ENCODE peak calls at places on chromosomes 2 and 18, in seven cellular contexts. L, I, O, X, J, Y and W are unnamed samples.

GRCh38 chr2:85853499-85854165 is 35.2 kb downstream of the ST3GAL5 start:
- DNase-seq in O (no peak), X (no peak), Y (no peak), L (no peak), I (peak; percentile 34), J (no peak), W (no peak)

GRCh38 chr2:104563398-104564024 is 290.4 kb upstream of the POU3F3 start:
- DNase-seq in J (no peak), X (no peak), I (no peak), O (no peak), Y (peak; percentile 7), L (no peak), W (no peak)

GRCh38 chr18:70848329-70848728 is 559.5 kb downstream of the SOCS6 start:
- DNase-seq in O (no peak), L (no peak), I (no peak), Y (no peak), J (no peak), X (no peak), W (no peak)

GRCh38 chr2:118430510-118431187 is 342.4 kb downstream of the INSIG2 start:
- DNase-seq in Y (peak; percentile 38), J (no peak), O (peak; percentile 51), X (no peak), L (no peak), I (no peak), W (no peak)

GRCh38 chr2:6995406-6996117 is 78.3 kb downstream of the RNF144A start:
- DNase-seq in Y (no peak), X (no peak), J (no peak), I (no peak), L (no peak), O (no peak), W (no peak)

GRCh38 chr2:238646803-238647202 is 201.1 kb upstream of the TWIST2 start:
- DNase-seq in X (no peak), J (no peak), O (no peak), Y (no peak), I (no peak), L (no peak), W (no peak)

GRCh38 chr18:5110288-5110687 is 86.8 kb downstream of the AKAIN1 start:
- DNase-seq in I (no peak), L (no peak), X (no peak), J (no peak), O (no peak), Y (no peak), W (no peak)

GRCh38 chr2:95734976-95735890 is 143.4 kb downstream of the TRIM43 start:
- DNase-seq in J (no peak), L (no peak), Y (no peak), X (no peak), I (no peak), O (no peak), W (no peak)

GRCh38 chr18:62510744-62511143 is 12.1 kb upstream of the ZCCHC2 start:
- DNase-seq in L (no peak), O (no peak), Y (no peak), I (no peak), J (no peak), X (peak; percentile 54), W (no peak)

GRCh38 chr2:8929128-8929527 is 74.4 kb downstream of the MBOAT2 start:
- DNase-seq in X (no peak), O (no peak), J (no peak), L (no peak), Y (no peak), I (no peak), W (no peak)

GRCh38 chr2:113116100-113116958 is 11.1 kb upstream of the IL1RN start:
- DNase-seq in I (peak; percentile 50), Y (no peak), X (no peak), L (no peak), J (no peak), O (no peak), W (no peak)

GRCh38 chr2:126657146-126657635 is 1.2 kb downstream of the GYPC start:
- DNase-seq in L (no peak), I (no peak), O (peak; percentile 92), X (peak; percentile 99), J (peak; percentile 61), Y (peak; percentile 95), W (no peak)

GRCh38 chr2:155169317-155169716 is 470.8 kb downstream of the KCNJ3 start:
- DNase-seq in I (no peak), J (no peak), X (no peak), L (no peak), O (no peak), Y (no peak), W (no peak)

DNA sequence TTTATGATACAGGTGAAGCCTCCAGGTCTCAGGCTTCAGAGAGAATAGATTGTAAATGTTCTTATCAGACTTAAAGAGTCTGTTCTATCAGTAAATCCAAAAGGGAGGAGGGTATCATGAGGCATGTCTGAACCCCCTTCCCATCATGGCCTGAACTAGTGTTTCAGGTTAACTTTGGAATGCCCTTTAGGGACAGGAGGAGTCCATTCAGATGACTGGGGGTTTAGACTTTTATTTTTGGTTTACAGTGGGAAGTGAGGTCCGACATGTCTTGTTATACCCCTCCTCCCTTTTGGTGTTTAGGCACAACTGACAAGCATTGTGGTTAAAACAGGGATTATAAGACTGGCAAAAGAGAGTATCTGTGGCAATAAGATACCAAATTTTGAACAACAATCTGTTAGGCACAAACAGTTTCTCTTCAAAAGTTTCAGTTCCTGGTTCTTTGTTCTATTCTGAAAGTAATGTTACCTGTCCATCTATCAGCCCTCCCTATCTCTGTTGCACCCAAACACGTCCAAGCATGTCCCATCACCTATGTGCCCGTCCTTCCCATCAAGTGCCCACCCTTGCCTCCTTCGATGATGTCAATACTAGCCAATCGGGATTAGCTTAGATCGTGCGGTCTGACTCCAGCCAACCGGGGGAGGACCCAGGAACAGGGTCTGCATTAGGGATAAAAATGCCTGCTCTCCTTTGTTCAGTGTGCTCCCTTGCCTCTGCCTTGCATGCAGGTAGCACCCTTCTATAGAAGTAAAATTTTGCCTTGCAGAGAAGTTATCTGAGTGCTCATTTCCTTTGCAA is 16.4 kb downstream of the TCF23 start:
- DNase-seq in L (no peak), X (no peak), I (peak; percentile 19), O (no peak), J (no peak), Y (no peak), W (no peak)
- TF ChIP-seq CTCF in L (no peak), X (no peak), I (no peak), O (no peak), J (no peak), Y (no peak), W (no peak)

GRCh38 chr2:228657807-228658402 is 476.4 kb upstream of the SPHKAP start:
- DNase-seq in O (peak; percentile 49), I (no peak), X (peak; percentile 61), J (no peak), Y (peak; percentile 48), L (no peak), W (no peak)
- TF ChIP-seq CTCF in O (peak; percentile 83), I (no peak), X (peak; percentile 61), J (no peak), Y (peak; percentile 45), L (peak; percentile 18), W (peak; percentile 53)

DNA sequence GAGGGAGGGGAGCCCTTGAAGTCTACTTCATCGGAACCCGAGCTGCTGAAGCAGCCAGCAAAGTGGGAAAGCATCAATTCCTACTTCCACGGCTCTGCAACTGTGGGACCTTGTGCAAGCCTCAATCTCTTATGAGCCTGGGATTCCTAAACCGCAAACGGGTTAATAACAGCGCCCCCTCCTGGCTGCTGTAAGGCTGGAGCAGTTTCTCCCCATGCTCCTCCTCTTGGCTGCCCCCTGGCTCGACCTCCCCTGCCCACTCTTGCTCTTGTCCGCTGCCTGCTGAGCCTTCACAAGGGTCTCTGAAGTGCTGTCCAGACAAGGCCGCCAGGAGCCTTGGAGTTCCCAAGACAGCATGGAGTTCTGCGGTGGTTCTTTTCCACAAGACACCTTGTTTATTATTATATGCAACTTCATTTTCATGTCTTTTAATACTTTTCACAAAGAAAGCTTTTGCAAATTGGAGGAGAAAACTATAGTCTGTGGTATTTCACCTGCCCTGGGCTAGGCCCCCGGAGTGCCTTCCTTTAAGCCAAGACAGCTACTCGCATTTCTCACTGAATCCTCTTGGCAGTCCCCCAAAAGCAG is 157.2 kb downstream of the DDX1 start:
- DNase-seq in Y (no peak), L (peak; percentile 74), O (no peak), I (peak; percentile 7), J (no peak), X (peak; percentile 46), W (no peak)
- TF ChIP-seq CTCF in Y (peak; percentile 28), L (peak; percentile 93), O (peak; percentile 20), I (no peak), J (no peak), X (peak; percentile 54), W (peak; percentile 6)

GRCh38 chr2:149313512-149313972 is 16.8 kb upstream of the LYPD6 start:
- DNase-seq in O (peak; percentile 20), X (peak; percentile 33), I (peak; percentile 65), J (no peak), Y (peak; percentile 12), L (no peak), W (peak; percentile 52)
- TF ChIP-seq CTCF in O (peak; percentile 81), X (peak; percentile 93), I (peak; percentile 81), J (peak; percentile 49), Y (peak; percentile 81), L (peak; percentile 85), W (peak; percentile 65)

GRCh38 chr18:50659091-50660003 is 99.5 kb downstream of the MAPK4 start:
- DNase-seq in L (peak; percentile 77), J (no peak), I (no peak), X (no peak), Y (no peak), O (no peak), W (no peak)
- TF ChIP-seq CTCF in L (peak; percentile 71), J (no peak), I (no peak), X (no peak), Y (no peak), O (no peak), W (no peak)

GRCh38 chr18:79951545-79952456 is at the start of gene SLC66A2:
- DNase-seq in J (peak; percentile 95), I (peak; percentile 97), L (peak; percentile 96), Y (peak; percentile 83), X (peak; percentile 89), O (peak; percentile 83), W (peak; percentile 98)
- TF ChIP-seq CTCF in J (no peak), I (no peak), L (peak; percentile 10), Y (no peak), X (no peak), O (no peak), W (no peak)

DNA sequence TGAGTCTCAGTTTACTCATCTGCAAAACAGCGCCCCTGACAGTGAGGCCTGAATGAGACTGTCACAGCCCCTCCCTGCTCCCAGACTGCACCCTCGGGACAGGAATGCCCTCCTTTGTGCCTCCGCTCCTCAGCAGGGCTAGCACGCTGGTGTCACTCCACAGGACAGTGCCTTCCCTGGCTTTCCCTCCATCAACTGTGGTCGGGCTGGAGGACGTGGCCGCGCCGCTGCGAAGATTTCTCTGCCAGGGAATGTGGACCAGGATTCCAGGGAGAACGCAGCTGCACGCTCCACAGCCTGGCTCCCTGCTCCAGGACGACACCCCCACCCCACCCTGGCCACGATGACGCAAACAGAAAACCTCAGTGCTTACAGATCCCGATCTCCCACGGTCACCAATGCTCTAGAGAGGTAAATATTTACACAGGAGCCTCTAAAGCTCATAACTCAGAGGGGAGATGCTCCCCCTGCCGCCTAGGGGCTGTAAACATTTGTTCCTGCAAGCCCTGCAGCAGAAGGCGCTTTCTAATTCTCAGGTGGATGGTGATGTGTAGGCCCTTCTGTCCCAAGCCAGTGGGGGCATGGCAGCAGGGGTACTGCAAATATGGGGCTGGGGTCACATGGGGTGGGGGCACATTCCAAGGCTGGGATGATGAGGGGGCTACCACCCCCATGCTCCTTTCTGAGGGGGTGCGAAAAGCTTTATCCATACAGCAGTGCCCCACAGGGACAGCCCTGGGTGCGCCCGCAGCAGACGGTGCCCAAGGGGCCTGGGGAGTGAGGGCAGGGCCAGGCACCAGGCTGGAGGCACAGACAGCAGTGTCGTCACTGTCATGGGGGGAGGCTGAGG is 12.4 kb downstream of the HS6ST1 start:
- DNase-seq in O (peak; percentile 99), J (peak; percentile 82), Y (peak; percentile 98), I (no peak), X (peak; percentile 100), L (peak; percentile 78), W (peak; percentile 90)
- TF ChIP-seq CTCF in O (peak; percentile 60), J (no peak), Y (peak; percentile 65), I (no peak), X (peak; percentile 51), L (peak; percentile 58), W (peak; percentile 36)